ENCODE peak calls at places on chromosomes 3 and 15, in four cellular contexts. N, P, G and R are unnamed samples. For H3K36me3, the result is how much of the 10 kb centered on the place peaks cover.

GRCh38 chr3:152236741-152237140 is 32.0 kb upstream of the MBNL1 start:
- DNase-seq in N (no peak), P (no peak), G (no peak), R (no peak)

GRCh38 chr3:189824629-189825312 is 193.6 kb downstream of the TP63 start:
- DNase-seq in N (no peak), P (peak), G (no peak), R (no peak)

GRCh38 chr3:169869484-169870304 is at the start of gene LRRC31:
- DNase-seq in N (no peak), P (no peak), G (no peak), R (no peak)

GRCh38 chr15:31294067-31294466 is 32.6 kb upstream of the KLF13 start:
- DNase-seq in N (no peak), P (no peak), G (no peak), R (no peak)

GRCh38 chr15:59550961-59551360 is 60.6 kb upstream of the GCNT3 start:
- DNase-seq in N (no peak), P (no peak), G (no peak), R (peak)

GRCh38 chr15:60255390-60255789 is 142.4 kb downstream of the ANXA2 start:
- DNase-seq in N (no peak), P (no peak), G (no peak), R (peak)

GRCh38 chr3:74426571-74426970 is 187.9 kb downstream of the CNTN3 start:
- DNase-seq in N (no peak), P (peak), G (no peak), R (no peak)

GRCh38 chr15:84611631-84612030 is 10.8 kb downstream of the ZSCAN2 start:
- DNase-seq in N (no peak), P (no peak), G (no peak), R (no peak)

DNA sequence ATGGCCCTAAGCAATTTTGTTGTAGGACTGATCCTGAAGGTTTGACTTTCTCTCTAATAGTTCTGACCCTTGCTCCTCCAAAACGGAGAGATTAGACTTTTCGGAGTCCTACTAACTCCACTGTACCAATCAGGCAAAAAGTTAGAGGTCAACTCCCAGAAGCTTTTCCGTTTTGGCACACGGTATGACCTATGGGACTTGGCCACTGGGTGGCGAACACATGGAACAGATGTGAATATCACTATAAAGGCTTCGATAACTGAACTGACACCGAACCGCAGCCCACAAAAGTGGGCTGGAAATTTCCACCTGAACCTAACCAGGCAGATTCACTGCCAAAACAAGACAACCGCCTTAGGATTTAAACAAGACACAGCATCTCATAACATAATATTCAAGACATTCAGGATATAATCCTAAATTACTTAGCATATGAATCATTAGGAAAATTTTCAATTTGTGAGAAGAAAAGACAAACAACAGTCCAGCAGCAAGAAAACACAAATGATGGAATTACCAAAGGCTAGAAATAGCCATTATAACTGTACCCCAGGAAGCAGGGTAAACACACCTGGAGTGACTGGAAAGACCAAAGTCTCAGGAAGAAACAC is 12.2 kb upstream of the TM2D3 start:
- DNase-seq in N (no peak), P (no peak), G (no peak), R (peak)
- TF ChIP-seq CTCF in N (no peak), P (peak), G (peak), R (peak)

GRCh38 chr15:40259021-40259420 is 20.2 kb downstream of the PAK6 start:
- DNase-seq in N (no peak), P (no peak), G (no peak), R (no peak)
- H3K36me3 ChIP-seq in N (under half), P (under half), G (under half), R (under half)

GRCh38 chr3:22414239-22414638 is 663.2 kb upstream of the ZNF385D start:
- DNase-seq in N (no peak), P (no peak), G (no peak), R (no peak)
- TF ChIP-seq CTCF in N (no peak), P (no peak), G (no peak), R (no peak)

DNA sequence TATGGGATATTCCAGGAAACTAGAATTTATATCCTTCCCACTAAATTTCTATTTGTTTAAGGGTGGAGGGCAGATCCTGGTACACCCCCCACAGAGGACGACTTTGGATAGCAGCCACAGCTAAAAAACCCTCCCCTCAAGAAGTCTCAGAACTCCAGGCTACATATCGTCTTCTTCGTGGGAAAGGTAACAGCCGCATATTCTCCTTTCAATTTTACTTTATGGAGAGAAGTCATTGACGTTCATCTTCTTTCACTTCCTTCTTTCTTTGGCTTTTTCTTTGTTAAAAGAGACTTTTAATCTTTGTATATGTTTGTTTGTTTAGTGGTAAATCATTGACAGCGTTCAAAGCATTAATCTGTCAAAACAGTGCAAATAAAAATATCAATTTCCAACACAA is 36.3 kb downstream of the TRIP4 start:
- DNase-seq in N (no peak), P (no peak), G (no peak), R (no peak)
- H3K36me3 ChIP-seq in N (under half), P (under half), G (half or more), R (under half)

GRCh38 chr3:132981746-132982145 is 56.4 kb upstream of the TMEM108 start:
- DNase-seq in N (no peak), P (no peak), G (no peak), R (no peak)
- TF ChIP-seq CTCF in N (no peak), P (no peak), G (no peak), R (no peak)

DNA sequence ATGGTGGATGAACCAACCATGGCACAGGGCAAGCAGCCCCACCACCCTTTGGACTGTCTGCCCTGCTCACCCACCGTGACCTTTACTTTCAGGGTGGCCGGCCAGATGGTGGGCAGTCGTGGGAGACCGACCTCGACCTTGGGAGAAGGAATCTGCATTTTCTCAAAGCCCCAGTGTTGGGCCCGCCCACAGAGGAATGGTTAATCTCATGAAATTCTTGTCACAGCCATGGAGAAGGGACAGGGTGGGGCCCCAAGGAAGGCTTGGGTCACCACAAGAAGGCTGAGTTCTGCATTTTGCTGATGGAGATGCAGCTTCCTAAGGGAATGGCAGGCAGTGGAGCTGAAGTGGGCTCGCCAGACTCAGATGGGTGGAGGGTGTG is 2.9 kb downstream of the PLXND1 start:
- DNase-seq in N (no peak), P (no peak), G (no peak), R (no peak)
- H3K36me3 ChIP-seq in N (under half), P (under half), G (under half), R (under half)

GRCh38 chr3:133821767-133822638 is 16.4 kb downstream of the SRPRB start:
- DNase-seq in N (peak), P (peak), G (no peak), R (no peak)
- TF ChIP-seq CTCF in N (no peak), P (no peak), G (no peak), R (no peak)